ENCODE peak calls at places on chromosome 16, in five cellular contexts. L is WERI-Rb-1; K is CD8-positive, alpha-beta memory T cell; A is fibroblast of mammary gland; P is CD8-positive, alpha-beta T cell. Z is an unnamed sample.

GRCh38 chr16:88652763-88653065 is 1.9 kb upstream of the CYBA start:
- DNase-seq in L (no peak), K (no peak), A (no peak), P (no peak), Z (no peak)

GRCh38 chr16:14505846-14506245 is 124.2 kb downstream of the PARN start:
- DNase-seq in L (no peak), K (no peak), A (peak; percentile 90), P (no peak), Z (no peak)

GRCh38 chr16:70750893-70751467 is 50.0 kb downstream of the VAC14 start:
- DNase-seq in L (no peak), K (no peak), A (peak; percentile 100), P (no peak), Z (no peak)

GRCh38 chr16:84062734-84063640 is 20.4 kb upstream of the SLC38A8 start:
- DNase-seq in L (peak; percentile 78), K (peak; percentile 41), A (peak; percentile 76), P (peak; percentile 59), Z (no peak)

GRCh38 chr16:69481901-69482341 is 57.5 kb downstream of the CYB5B start:
- DNase-seq in L (no peak), K (no peak), A (peak; percentile 82), P (no peak), Z (no peak)

GRCh38 chr16:10080031-10080772 is 102.0 kb downstream of the GRIN2A start:
- DNase-seq in L (no peak), K (no peak), A (peak; percentile 84), P (no peak), Z (peak; percentile 11)

GRCh38 chr16:82728901-82729300 is 102.1 kb downstream of the CDH13 start:
- DNase-seq in L (no peak), K (no peak), A (no peak), P (no peak), Z (no peak)

GRCh38 chr16:60642956-60643355 is 1393.3 kb downstream of the CDH8 start:
- DNase-seq in L (no peak), K (no peak), A (peak; percentile 11), P (no peak), Z (no peak)

GRCh38 chr16:75526032-75526790 is 9.7 kb downstream of the CHST5 start:
- DNase-seq in L (no peak), K (no peak), A (no peak), P (no peak), Z (no peak)

GRCh38 chr16:87955302-87956168 is 4.3 kb downstream of the BANP start:
- DNase-seq in L (no peak), K (no peak), A (peak; percentile 71), P (no peak), Z (no peak)

GRCh38 chr16:4212207-4212933 is 29.5 kb downstream of the SRL start:
- DNase-seq in L (no peak), K (no peak), A (no peak), P (no peak), Z (no peak)

GRCh38 chr16:2974319-2975056 is 5.3 kb downstream of the PAQR4 start:
- DNase-seq in L (no peak), K (no peak), A (no peak), P (no peak), Z (no peak)

GRCh38 chr16:23229714-23230113 is 47.2 kb downstream of the SCNN1G start:
- DNase-seq in L (no peak), K (no peak), A (no peak), P (no peak), Z (no peak)

GRCh38 chr16:2960183-2961010 is 3.7 kb upstream of the KREMEN2 start:
- DNase-seq in L (no peak), K (no peak), A (no peak), P (no peak), Z (no peak)

GRCh38 chr16:64096671-64097070 is 1025.2 kb downstream of the CDH11 start:
- DNase-seq in L (no peak), K (no peak), A (no peak), P (no peak), Z (no peak)

GRCh38 chr16:87713469-87714229 is 52.1 kb downstream of the KLHDC4 start:
- DNase-seq in L (no peak), K (peak; percentile 58), A (no peak), P (peak; percentile 67), Z (peak; percentile 94)

GRCh38 chr16:8678068-8678927 is 3.9 kb downstream of the ABAT start:
- DNase-seq in L (no peak), K (no peak), A (peak; percentile 65), P (no peak), Z (no peak)

GRCh38 chr16:23482778-23483177 is 27.5 kb downstream of the GGA2 start:
- DNase-seq in L (no peak), K (peak; percentile 23), A (no peak), P (peak; percentile 22), Z (no peak)

GRCh38 chr16:11194913-11195312 is 61.1 kb downstream of the SOCS1 start:
- DNase-seq in L (no peak), K (no peak), A (no peak), P (no peak), Z (no peak)

GRCh38 chr16:3454093-3454492 is 10.6 kb downstream of the NAA60 start:
- DNase-seq in L (no peak), K (no peak), A (no peak), P (no peak), Z (no peak)

GRCh38 chr16:31700530-31701388 is 172.8 kb upstream of the ZNF267 start:
- DNase-seq in L (peak; percentile 92), K (peak; percentile 89), A (peak; percentile 42), P (peak; percentile 90), Z (peak; percentile 84)

GRCh38 chr16:88754912-88755744 is 29.9 kb downstream of the PIEZO1 start:
- DNase-seq in L (peak; percentile 31), K (no peak), A (peak; percentile 61), P (peak; percentile 19), Z (no peak)

GRCh38 chr16:30715777-30716445 is 16.9 kb downstream of the SRCAP start:
- DNase-seq in L (no peak), K (peak; percentile 38), A (peak; percentile 71), P (peak; percentile 44), Z (peak; percentile 27)

GRCh38 chr16:89105599-89106151 is 12.0 kb downstream of the ACSF3 start:
- DNase-seq in L (no peak), K (no peak), A (no peak), P (no peak), Z (no peak)

GRCh38 chr16:85569039-85569614 is 44.0 kb upstream of the GSE1 start:
- DNase-seq in L (no peak), K (no peak), A (no peak), P (no peak), Z (no peak)

GRCh38 chr16:4839942-4840341 is 7.1 kb downstream of the GLYR1 start:
- DNase-seq in L (no peak), K (no peak), A (peak; percentile 20), P (no peak), Z (no peak)

GRCh38 chr16:46715769-46716305 is 26.4 kb downstream of the ORC6 start:
- DNase-seq in L (no peak), K (no peak), A (peak; percentile 14), P (no peak), Z (no peak)

GRCh38 chr16:22192261-22193133 is 13.6 kb upstream of the EEF2K start:
- DNase-seq in L (peak; percentile 25), K (peak; percentile 89), A (peak; percentile 98), P (peak; percentile 78), Z (peak; percentile 73)

GRCh38 chr16:53926209-53926608 is 222.3 kb downstream of the FTO start:
- DNase-seq in L (no peak), K (no peak), A (no peak), P (no peak), Z (no peak)

GRCh38 chr16:69820926-69821541 is 58.9 kb downstream of the WWP2 start:
- DNase-seq in L (no peak), K (no peak), A (peak; percentile 20), P (no peak), Z (no peak)

GRCh38 chr16:15041260-15042011 is 14.4 kb downstream of the NTAN1 start:
- DNase-seq in L (peak; percentile 75), K (no peak), A (peak; percentile 80), P (no peak), Z (no peak)

GRCh38 chr16:3112881-3113574 is 642 bp downstream of the ZNF205 start:
- DNase-seq in L (peak; percentile 25), K (no peak), A (no peak), P (no peak), Z (no peak)

GRCh38 chr16:19860146-19861030 is 24.3 kb downstream of the GPRC5B start:
- DNase-seq in L (no peak), K (no peak), A (no peak), P (no peak), Z (no peak)
- H3K4me3 ChIP-seq in L (no peak overlapping the region), K (no peak overlapping the region), A (no peak overlapping the region), P (no peak overlapping the region), Z (no peak overlapping the region)

GRCh38 chr16:51157698-51158097 is 6.6 kb upstream of the SALL1 start:
- DNase-seq in L (no peak), K (no peak), A (no peak), P (no peak), Z (no peak)

GRCh38 chr16:51154271-51155171 is 3.5 kb upstream of the SALL1 start:
- DNase-seq in L (peak; percentile 82), K (no peak), A (no peak), P (no peak), Z (no peak)

GRCh38 chr16:51155199-51155607 is 4.1 kb upstream of the SALL1 start:
- DNase-seq in L (peak; percentile 65), K (no peak), A (no peak), P (no peak), Z (no peak)

GRCh38 chr16:51156836-51157235 is 5.8 kb upstream of the SALL1 start:
- DNase-seq in L (no peak), K (no peak), A (no peak), P (no peak), Z (no peak)

GRCh38 chr16:51155901-51156810 is 5.1 kb upstream of the SALL1 start:
- DNase-seq in L (no peak), K (no peak), A (peak; percentile 41), P (no peak), Z (no peak)
- H3K4me3 ChIP-seq in L (peak overlapping the region; percentile 86), K (no peak overlapping the region), A (peak overlapping the region; percentile 33), P (no peak overlapping the region), Z (no peak overlapping the region)

DNA sequence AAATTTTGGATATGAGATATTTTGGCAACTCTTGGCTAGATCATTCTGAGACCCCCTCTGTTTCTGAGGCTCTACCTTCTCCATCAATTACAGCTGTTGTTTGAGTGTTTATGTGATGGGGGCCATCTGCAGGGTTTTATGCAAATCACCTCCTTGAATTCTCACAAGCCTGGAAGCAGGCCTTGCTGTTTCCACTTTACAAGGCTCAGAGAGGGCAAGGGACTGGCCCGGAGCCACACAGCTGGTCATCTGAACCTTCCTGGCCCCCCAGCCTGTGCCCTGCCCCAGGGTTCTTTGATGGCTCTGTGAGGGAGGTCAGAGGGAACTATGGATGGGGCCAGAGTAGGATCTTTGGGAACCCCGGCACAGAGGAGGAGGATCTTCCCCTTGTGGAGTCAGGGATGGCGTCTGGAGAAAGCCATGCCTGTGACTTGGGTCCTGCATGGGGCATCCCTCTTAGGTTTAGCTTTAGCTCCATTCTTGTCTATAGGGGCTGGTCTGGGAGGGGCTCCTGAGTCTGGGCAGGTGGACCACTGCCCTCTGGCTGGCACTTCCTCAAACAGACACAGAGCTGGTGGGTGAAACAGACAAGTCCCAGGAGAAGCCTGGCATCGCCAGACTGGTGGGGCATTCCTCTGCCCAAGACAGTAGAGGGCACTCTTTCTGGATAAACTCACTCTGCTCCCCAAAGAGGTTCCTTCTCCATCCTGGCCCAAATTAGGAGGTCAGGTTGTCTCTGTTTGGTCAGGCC is 26.2 kb downstream of the IL21R start:
- DNase-seq in L (no peak), K (no peak), A (no peak), P (peak; percentile 9), Z (no peak)
- H3K4me3 ChIP-seq in L (no peak overlapping the region), K (no peak overlapping the region), A (no peak overlapping the region), P (no peak overlapping the region), Z (no peak overlapping the region)

GRCh38 chr16:86585821-86586611 is 7.7 kb downstream of the FOXL1 start:
- DNase-seq in L (no peak), K (no peak), A (peak; percentile 88), P (no peak), Z (no peak)
- H3K4me3 ChIP-seq in L (no peak overlapping the region), K (no peak overlapping the region), A (no peak overlapping the region), P (no peak overlapping the region), Z (no peak overlapping the region)

Z was measured in Jurkat, Clone E6-1.